ENCODE peak calls at places on chromosomes 6 and 20, in six cellular contexts. One of them, this sample, is unnamed.

GRCh38 chr6:6412221-6412620 is 91.8 kb upstream of the F13A1 start:
- DNase-seq in colonic mucosa: no peak
- DNase-seq in astrocyte: no peak
- DNase-seq in BE2C: no peak
- DNase-seq in progenitor cell of endocrine pancreas: no peak
- DNase-seq in RWPE1: no peak
- DNase-seq in this sample: no peak

GRCh38 chr6:56540950-56541600 is 101.6 kb downstream of the DST start:
- DNase-seq in progenitor cell of endocrine pancreas: no peak
- DNase-seq in astrocyte: peak
- DNase-seq in BE2C: no peak
- DNase-seq in RWPE1: no peak
- DNase-seq in colonic mucosa: no peak
- DNase-seq in this sample: no peak

GRCh38 chr20:35129647-35130069 is 17.5 kb downstream of the EDEM2 start:
- DNase-seq in progenitor cell of endocrine pancreas: no peak
- DNase-seq in colonic mucosa: no peak
- DNase-seq in astrocyte: peak
- DNase-seq in BE2C: no peak
- DNase-seq in RWPE1: no peak
- DNase-seq in this sample: no peak

GRCh38 chr6:168058691-168059551 is 20.1 kb downstream of the FRMD1 start:
- DNase-seq in progenitor cell of endocrine pancreas: no peak
- DNase-seq in astrocyte: no peak
- DNase-seq in colonic mucosa: no peak
- DNase-seq in RWPE1: no peak
- DNase-seq in BE2C: no peak
- DNase-seq in this sample: no peak

GRCh38 chr6:90266845-90267621 is 29.6 kb downstream of the BACH2 start:
- DNase-seq in RWPE1: no peak
- DNase-seq in astrocyte: no peak
- DNase-seq in colonic mucosa: no peak
- DNase-seq in progenitor cell of endocrine pancreas: no peak
- DNase-seq in BE2C: no peak
- DNase-seq in this sample: no peak

GRCh38 chr6:44217332-44218143 is 812 bp downstream of the MYMX start:
- DNase-seq in RWPE1: no peak
- DNase-seq in BE2C: peak
- DNase-seq in progenitor cell of endocrine pancreas: no peak
- DNase-seq in astrocyte: peak
- DNase-seq in colonic mucosa: no peak
- DNase-seq in this sample: peak

GRCh38 chr6:77089776-77090175 is 373.5 kb downstream of the HTR1B start:
- DNase-seq in BE2C: no peak
- DNase-seq in astrocyte: no peak
- DNase-seq in RWPE1: peak
- DNase-seq in colonic mucosa: no peak
- DNase-seq in progenitor cell of endocrine pancreas: no peak
- DNase-seq in this sample: no peak

GRCh38 chr20:21174425-21175239 is 48.8 kb downstream of the KIZ start:
- DNase-seq in colonic mucosa: no peak
- DNase-seq in astrocyte: no peak
- DNase-seq in BE2C: no peak
- DNase-seq in progenitor cell of endocrine pancreas: no peak
- DNase-seq in RWPE1: no peak
- DNase-seq in this sample: no peak

GRCh38 chr6:100099189-100100074 is 105.4 kb upstream of the MCHR2 start:
- DNase-seq in BE2C: no peak
- DNase-seq in progenitor cell of endocrine pancreas: no peak
- DNase-seq in RWPE1: peak
- DNase-seq in colonic mucosa: no peak
- DNase-seq in astrocyte: no peak
- DNase-seq in this sample: no peak
- TF ChIP-seq CTCF in BE2C: peak
- TF ChIP-seq CTCF in progenitor cell of endocrine pancreas: peak
- TF ChIP-seq CTCF in RWPE1: peak
- TF ChIP-seq CTCF in colonic mucosa: peak
- TF ChIP-seq CTCF in astrocyte: peak
- TF ChIP-seq CTCF in this sample: peak

DNA sequence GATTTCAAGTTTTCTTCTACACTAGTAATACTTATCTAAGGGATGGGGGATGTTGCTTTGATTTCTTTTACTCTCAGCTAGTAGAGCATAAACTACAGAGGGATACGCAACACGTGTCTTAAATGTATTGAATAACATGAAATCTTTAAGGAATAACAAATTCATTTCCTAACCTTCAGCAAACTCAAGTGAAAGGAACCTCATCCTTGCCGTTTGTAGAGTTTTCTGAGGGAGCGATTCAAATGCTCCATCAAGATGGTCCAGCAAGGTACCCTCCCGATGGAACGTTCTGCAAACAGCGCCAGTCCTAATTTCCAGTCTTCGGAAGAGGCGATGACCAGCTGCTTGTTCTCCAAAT is 95.4 kb upstream of the RIN2 start:
- DNase-seq in astrocyte: no peak
- DNase-seq in progenitor cell of endocrine pancreas: no peak
- DNase-seq in colonic mucosa: no peak
- DNase-seq in BE2C: no peak
- DNase-seq in RWPE1: no peak
- DNase-seq in this sample: no peak
- TF ChIP-seq CTCF in astrocyte: no peak
- TF ChIP-seq CTCF in progenitor cell of endocrine pancreas: no peak
- TF ChIP-seq CTCF in colonic mucosa: no peak
- TF ChIP-seq CTCF in BE2C: no peak
- TF ChIP-seq CTCF in RWPE1: peak
- TF ChIP-seq CTCF in this sample: no peak

GRCh38 chr6:18259675-18260447 is 4.5 kb downstream of the DEK start:
- DNase-seq in colonic mucosa: no peak
- DNase-seq in BE2C: no peak
- DNase-seq in astrocyte: peak
- DNase-seq in RWPE1: no peak
- DNase-seq in progenitor cell of endocrine pancreas: no peak
- DNase-seq in this sample: no peak

GRCh38 chr6:18261877-18262276 is 2.5 kb downstream of the DEK start:
- DNase-seq in astrocyte: no peak
- DNase-seq in RWPE1: no peak
- DNase-seq in progenitor cell of endocrine pancreas: no peak
- DNase-seq in BE2C: no peak
- DNase-seq in colonic mucosa: no peak
- DNase-seq in this sample: no peak

GRCh38 chr6:18263561-18264337 is 581 bp downstream of the DEK start:
- DNase-seq in astrocyte: peak
- DNase-seq in progenitor cell of endocrine pancreas: peak
- DNase-seq in BE2C: peak
- DNase-seq in colonic mucosa: peak
- DNase-seq in RWPE1: peak
- DNase-seq in this sample: peak

GRCh38 chr6:18262812-18263560 is 1.3 kb downstream of the DEK start:
- DNase-seq in progenitor cell of endocrine pancreas: no peak
- DNase-seq in RWPE1: no peak
- DNase-seq in colonic mucosa: peak
- DNase-seq in BE2C: no peak
- DNase-seq in astrocyte: no peak
- DNase-seq in this sample: no peak

GRCh38 chr6:18260448-18261106 is 3.8 kb downstream of the DEK start:
- DNase-seq in progenitor cell of endocrine pancreas: no peak
- DNase-seq in BE2C: no peak
- DNase-seq in RWPE1: no peak
- DNase-seq in colonic mucosa: no peak
- DNase-seq in astrocyte: peak
- DNase-seq in this sample: peak
- TF ChIP-seq CTCF in progenitor cell of endocrine pancreas: no peak
- TF ChIP-seq CTCF in BE2C: no peak
- TF ChIP-seq CTCF in RWPE1: no peak
- TF ChIP-seq CTCF in colonic mucosa: no peak
- TF ChIP-seq CTCF in astrocyte: no peak
- TF ChIP-seq CTCF in this sample: no peak

GRCh38 chr20:38725959-38726848 is 1.9 kb downstream of the SLC32A1 start:
- DNase-seq in BE2C: peak
- DNase-seq in RWPE1: peak
- DNase-seq in progenitor cell of endocrine pancreas: peak
- DNase-seq in colonic mucosa: no peak
- DNase-seq in astrocyte: no peak
- DNase-seq in this sample: peak

GRCh38 chr20:38728237-38728761 is 4.0 kb downstream of the SLC32A1 start:
- DNase-seq in BE2C: no peak
- DNase-seq in progenitor cell of endocrine pancreas: no peak
- DNase-seq in colonic mucosa: no peak
- DNase-seq in RWPE1: no peak
- DNase-seq in astrocyte: no peak
- DNase-seq in this sample: no peak

GRCh38 chr20:38727602-38728236 is 3.4 kb downstream of the SLC32A1 start:
- DNase-seq in progenitor cell of endocrine pancreas: no peak
- DNase-seq in astrocyte: no peak
- DNase-seq in colonic mucosa: no peak
- DNase-seq in RWPE1: no peak
- DNase-seq in BE2C: no peak
- DNase-seq in this sample: no peak

GRCh38 chr20:38725458-38725958 is 1.2 kb downstream of the SLC32A1 start:
- DNase-seq in colonic mucosa: no peak
- DNase-seq in RWPE1: no peak
- DNase-seq in progenitor cell of endocrine pancreas: no peak
- DNase-seq in BE2C: no peak
- DNase-seq in astrocyte: no peak
- DNase-seq in this sample: no peak

GRCh38 chr20:38726849-38727601 is 2.7 kb downstream of the SLC32A1 start:
- DNase-seq in astrocyte: no peak
- DNase-seq in progenitor cell of endocrine pancreas: peak
- DNase-seq in colonic mucosa: peak
- DNase-seq in BE2C: peak
- DNase-seq in RWPE1: no peak
- DNase-seq in this sample: peak
- TF ChIP-seq CTCF in astrocyte: no peak
- TF ChIP-seq CTCF in progenitor cell of endocrine pancreas: peak
- TF ChIP-seq CTCF in colonic mucosa: no peak
- TF ChIP-seq CTCF in BE2C: peak
- TF ChIP-seq CTCF in RWPE1: peak
- TF ChIP-seq CTCF in this sample: peak

GRCh38 chr20:45484676-45485075 is 15.1 kb downstream of the WFDC2 start:
- DNase-seq in BE2C: no peak
- DNase-seq in progenitor cell of endocrine pancreas: no peak
- DNase-seq in astrocyte: no peak
- DNase-seq in RWPE1: no peak
- DNase-seq in colonic mucosa: peak
- DNase-seq in this sample: no peak

GRCh38 chr20:45485388-45485787 is 15.8 kb downstream of the WFDC2 start:
- DNase-seq in BE2C: no peak
- DNase-seq in colonic mucosa: no peak
- DNase-seq in progenitor cell of endocrine pancreas: no peak
- DNase-seq in astrocyte: no peak
- DNase-seq in RWPE1: no peak
- DNase-seq in this sample: no peak

GRCh38 chr20:45489083-45489531 is 19.6 kb downstream of the WFDC2 start:
- DNase-seq in progenitor cell of endocrine pancreas: no peak
- DNase-seq in colonic mucosa: no peak
- DNase-seq in BE2C: no peak
- DNase-seq in RWPE1: peak
- DNase-seq in astrocyte: peak
- DNase-seq in this sample: peak

GRCh38 chr20:45487231-45487635 is 17.7 kb downstream of the WFDC2 start:
- DNase-seq in RWPE1: no peak
- DNase-seq in BE2C: no peak
- DNase-seq in progenitor cell of endocrine pancreas: no peak
- DNase-seq in colonic mucosa: no peak
- DNase-seq in astrocyte: no peak
- DNase-seq in this sample: no peak
- TF ChIP-seq CTCF in RWPE1: no peak
- TF ChIP-seq CTCF in BE2C: peak
- TF ChIP-seq CTCF in progenitor cell of endocrine pancreas: peak
- TF ChIP-seq CTCF in colonic mucosa: no peak
- TF ChIP-seq CTCF in astrocyte: peak
- TF ChIP-seq CTCF in this sample: peak

DNA sequence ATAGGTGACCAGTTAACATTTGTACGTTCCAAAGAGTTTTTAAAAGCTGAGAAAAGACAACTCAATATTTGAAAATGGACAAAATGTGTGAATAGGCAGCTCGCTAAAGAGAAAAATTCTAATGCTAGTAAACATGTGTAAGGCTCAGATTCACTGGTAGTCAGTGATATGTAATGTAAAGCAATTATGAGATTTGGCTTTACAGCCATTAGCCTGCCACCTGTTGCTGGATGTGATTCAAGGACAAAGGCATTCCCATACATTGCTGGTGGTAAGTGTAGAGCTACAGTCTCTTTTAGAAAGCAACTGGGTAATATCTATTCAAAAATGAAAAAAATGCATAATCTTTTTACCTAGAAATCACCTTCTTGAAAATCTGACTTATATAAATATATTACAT is 114.3 kb downstream of the COL19A1 start:
- DNase-seq in colonic mucosa: no peak
- DNase-seq in RWPE1: no peak
- DNase-seq in progenitor cell of endocrine pancreas: no peak
- DNase-seq in astrocyte: no peak
- DNase-seq in BE2C: no peak
- DNase-seq in this sample: peak
- TF ChIP-seq CTCF in colonic mucosa: no peak
- TF ChIP-seq CTCF in RWPE1: no peak
- TF ChIP-seq CTCF in progenitor cell of endocrine pancreas: no peak
- TF ChIP-seq CTCF in astrocyte: no peak
- TF ChIP-seq CTCF in BE2C: no peak
- TF ChIP-seq CTCF in this sample: no peak

GRCh38 chr6:128251445-128251844 is 269.0 kb downstream of the PTPRK start:
- DNase-seq in BE2C: no peak
- DNase-seq in colonic mucosa: no peak
- DNase-seq in astrocyte: no peak
- DNase-seq in progenitor cell of endocrine pancreas: no peak
- DNase-seq in RWPE1: no peak
- DNase-seq in this sample: no peak
- TF ChIP-seq CTCF in BE2C: no peak
- TF ChIP-seq CTCF in colonic mucosa: no peak
- TF ChIP-seq CTCF in astrocyte: no peak
- TF ChIP-seq CTCF in progenitor cell of endocrine pancreas: no peak
- TF ChIP-seq CTCF in RWPE1: no peak
- TF ChIP-seq CTCF in this sample: no peak

This sample was measured in Calu3.